ENCODE peak calls at places on chromosome 5, in six cellular contexts. Q is HFF-Myc, I is astrocyte of the spinal cord, L is ascending aorta, D is GM23248, T is IMR-90. B is an unnamed sample.

GRCh38 chr5:13664377-13664776 is 280.1 kb downstream of the DNAH5 start:
- DNase-seq in T (peak; percentile 100), Q (peak; percentile 61), L (no peak), D (peak; percentile 91), I (peak; percentile 90), B (no peak)

GRCh38 chr5:150527808-150528207 is 19.9 kb downstream of the NDST1 start:
- DNase-seq in Q (no peak), L (no peak), D (no peak), I (no peak), T (no peak), B (no peak)

GRCh38 chr5:154784856-154785255 is 29.7 kb downstream of the LARP1 start:
- DNase-seq in L (no peak), Q (no peak), I (no peak), T (no peak), D (no peak), B (no peak)

GRCh38 chr5:153467546-153467945 is 22.9 kb upstream of the GRIA1 start:
- DNase-seq in L (no peak), I (no peak), D (no peak), Q (no peak), T (no peak), B (no peak)

GRCh38 chr5:51381801-51382507 is 1.3 kb upstream of the ISL1 start:
- DNase-seq in L (no peak), T (no peak), D (no peak), Q (no peak), I (no peak), B (no peak)

GRCh38 chr5:100772548-100772947 is 130.5 kb downstream of the ST8SIA4 start:
- DNase-seq in I (no peak), L (no peak), D (no peak), T (no peak), Q (no peak), B (no peak)

GRCh38 chr5:141753971-141754713 is 72.1 kb upstream of the ARAP3 start:
- DNase-seq in L (no peak), T (peak; percentile 24), I (peak; percentile 41), Q (no peak), D (peak; percentile 53), B (no peak)

GRCh38 chr5:5572010-5572982 is 149.8 kb downstream of the ICE1 start:
- DNase-seq in L (peak; percentile 91), Q (no peak), D (peak; percentile 2), T (no peak), I (no peak), B (no peak)

GRCh38 chr5:15376803-15377202 is 123.2 kb upstream of the FBXL7 start:
- DNase-seq in Q (no peak), T (no peak), L (no peak), D (peak; percentile 18), I (no peak), B (no peak)

GRCh38 chr5:150603491-150603890 is 37.0 kb upstream of the SYNPO start:
- DNase-seq in D (no peak), Q (no peak), T (no peak), L (no peak), I (no peak), B (no peak)

GRCh38 chr5:144531191-144531590 is 360.5 kb downstream of the KCTD16 start:
- DNase-seq in Q (no peak), T (no peak), D (no peak), I (no peak), L (no peak), B (no peak)

GRCh38 chr5:149775785-149776184 is 45.7 kb downstream of the PPARGC1B start:
- DNase-seq in I (no peak), T (no peak), L (no peak), D (no peak), Q (peak; percentile 14), B (no peak)

GRCh38 chr5:33837301-33837700 is 54.5 kb downstream of the ADAMTS12 start:
- DNase-seq in L (no peak), D (no peak), Q (no peak), T (no peak), I (no peak), B (no peak)

GRCh38 chr5:134503088-134503936 is 22.2 kb upstream of the JADE2 start:
- DNase-seq in I (peak; percentile 99), T (peak; percentile 99), Q (peak; percentile 93), D (peak; percentile 99), L (peak; percentile 94), B (peak; percentile 90)

GRCh38 chr5:54390015-54390414 is 65.5 kb upstream of the HSPB3 start:
- DNase-seq in Q (peak; percentile 90), L (no peak), D (peak; percentile 76), I (peak; percentile 95), T (peak; percentile 97), B (peak; percentile 93)

GRCh38 chr5:116766470-116766947 is 191.9 kb upstream of the SEMA6A start:
- DNase-seq in D (peak; percentile 26), Q (no peak), L (no peak), I (peak; percentile 97), T (no peak), B (peak; percentile 79)

GRCh38 chr5:142601432-142601831 is 84.5 kb downstream of the FGF1 start:
- DNase-seq in Q (no peak), I (no peak), T (no peak), L (no peak), D (peak; percentile 25), B (no peak)

GRCh38 chr5:149761461-149761860 is 31.4 kb downstream of the PPARGC1B start:
- DNase-seq in I (no peak), D (no peak), L (no peak), Q (no peak), T (no peak), B (peak; percentile 76)

GRCh38 chr5:73454379-73455036 is 5.9 kb upstream of the FOXD1 start:
- DNase-seq in T (peak; percentile 62), L (no peak), Q (no peak), I (peak; percentile 65), D (peak; percentile 78), B (no peak)

GRCh38 chr5:72392326-72392733 is 72.2 kb downstream of the PTCD2 start:
- DNase-seq in L (no peak), Q (no peak), I (peak; percentile 48), D (peak; percentile 51), T (peak; percentile 46), B (no peak)

GRCh38 chr5:172602712-172603289 is 38.3 kb upstream of the NEURL1B start:
- DNase-seq in D (no peak), T (no peak), L (no peak), Q (no peak), I (no peak), B (no peak)

GRCh38 chr5:7218146-7218545 is 177.8 kb upstream of the ADCY2 start:
- DNase-seq in T (no peak), L (no peak), Q (no peak), D (no peak), I (no peak), B (peak; percentile 47)

GRCh38 chr5:113224605-113225065 is 210.2 kb downstream of the TSSK1B start:
- DNase-seq in L (no peak), T (peak; percentile 61), Q (no peak), D (no peak), I (peak; percentile 70), B (no peak)

GRCh38 chr5:84088996-84089395 is 295.7 kb downstream of the EDIL3 start:
- DNase-seq in T (peak; percentile 44), I (peak; percentile 28), Q (no peak), L (no peak), D (peak; percentile 35), B (no peak)

GRCh38 chr5:124007675-124008398 is 495.9 kb downstream of the CSNK1G3 start:
- DNase-seq in T (peak; percentile 4), I (no peak), D (peak; percentile 32), Q (no peak), L (no peak), B (no peak)

GRCh38 chr5:84688566-84688965 is 303.9 kb upstream of the EDIL3 start:
- DNase-seq in I (peak; percentile 96), L (no peak), D (peak; percentile 1), T (peak; percentile 72), Q (peak; percentile 2), B (no peak)

GRCh38 chr5:107486489-107486888 is 184.2 kb downstream of the EFNA5 start:
- DNase-seq in I (peak; percentile 39), Q (no peak), D (peak; percentile 40), T (peak; percentile 59), L (no peak), B (no peak)

GRCh38 chr5:154221371-154221896 is 30.9 kb downstream of the GALNT10 start:
- DNase-seq in I (peak; percentile 93), L (no peak), Q (peak; percentile 72), T (peak; percentile 89), D (peak; percentile 90), B (peak; percentile 41)

GRCh38 chr5:136159457-136159856 is 26.8 kb downstream of the SMAD5 start:
- DNase-seq in I (peak; percentile 16), Q (no peak), T (peak; percentile 53), D (peak; percentile 58), L (no peak), B (no peak)

GRCh38 chr5:177447611-177448243 is 1.1 kb downstream of the PRR7 start:
- DNase-seq in T (peak; percentile 51), L (peak; percentile 87), D (peak; percentile 83), I (peak; percentile 84), Q (peak; percentile 45), B (peak; percentile 70)
- H3K4me3 ChIP-seq in T (peak overlapping the region; percentile 1), L (peak overlapping the region; percentile 59), D (peak overlapping the region; percentile 73), I (peak overlapping the region; percentile 49), Q (peak overlapping the region; percentile 57), B (peak overlapping the region; percentile 68)

DNA sequence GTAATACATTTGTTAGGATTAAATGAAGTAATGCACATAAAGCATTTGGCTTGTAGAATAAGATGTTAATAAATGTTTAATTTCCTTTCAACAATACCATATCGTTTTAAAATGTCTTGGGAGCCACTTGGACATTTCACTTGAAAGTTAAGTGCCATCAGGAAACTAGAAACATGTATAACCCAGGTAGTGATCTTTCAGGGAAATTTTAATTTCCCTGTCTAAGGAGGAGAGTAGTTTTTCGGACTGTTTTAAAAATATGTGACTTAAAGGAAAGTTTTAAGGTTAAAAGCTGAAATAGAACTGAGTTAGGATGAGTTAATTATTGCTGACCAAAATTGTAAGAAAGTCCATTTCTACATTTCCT is 18.0 kb downstream of the CDC42SE2 start:
- DNase-seq in D (no peak), T (no peak), Q (no peak), L (no peak), I (no peak), B (no peak)
- H3K4me3 ChIP-seq in D (no peak overlapping the region), T (no peak overlapping the region), Q (no peak overlapping the region), L (no peak overlapping the region), I (no peak overlapping the region), B (peak overlapping the region; percentile 12)

GRCh38 chr5:146529984-146530383 is 14.0 kb upstream of the GPR151 start:
- DNase-seq in Q (no peak), I (no peak), D (no peak), L (no peak), T (no peak), B (no peak)
- H3K4me3 ChIP-seq in Q (no peak overlapping the region), I (no peak overlapping the region), D (no peak overlapping the region), L (no peak overlapping the region), T (no peak overlapping the region), B (no peak overlapping the region)

GRCh38 chr5:167918492-167919267 is 372.8 kb upstream of the WWC1 start:
- DNase-seq in D (peak; percentile 22), T (no peak), Q (no peak), L (no peak), I (no peak), B (no peak)

GRCh38 chr5:167921796-167922195 is 369.6 kb upstream of the WWC1 start:
- DNase-seq in Q (no peak), T (no peak), L (no peak), I (no peak), D (peak; percentile 64), B (no peak)

GRCh38 chr5:167920589-167920988 is 370.9 kb upstream of the WWC1 start:
- DNase-seq in T (no peak), D (peak; percentile 59), Q (no peak), I (no peak), L (no peak), B (no peak)

GRCh38 chr5:167916706-167917105 is 374.7 kb upstream of the WWC1 start:
- DNase-seq in L (no peak), T (peak; percentile 21), I (no peak), Q (no peak), D (peak; percentile 68), B (no peak)

GRCh38 chr5:167919268-167919560 is 372.2 kb upstream of the WWC1 start:
- DNase-seq in L (no peak), Q (no peak), D (no peak), I (no peak), T (no peak), B (no peak)
- H3K4me3 ChIP-seq in L (no peak overlapping the region), Q (no peak overlapping the region), D (no peak overlapping the region), I (no peak overlapping the region), T (no peak overlapping the region), B (no peak overlapping the region)

B was measured in epithelial cell of proximal tubule.